ENCODE peak calls at places on chromosomes 3 and 15, in seven cellular contexts. I is colonic mucosa, M is GM23338, G is RWPE1, Q is stomach, H is AG10803, A is Calu3. T is an unnamed sample.

GRCh38 chr3:118495243-118495642 is 539.4 kb downstream of the IGSF11 start:
- DNase-seq in H (no peak), G (no peak), Q (no peak), I (no peak), A (no peak), M (peak), T (no peak)

GRCh38 chr15:97521390-97521789 is 439.1 kb upstream of the ARRDC4 start:
- DNase-seq in A (no peak), I (no peak), G (no peak), Q (no peak), M (peak), H (no peak), T (no peak)

GRCh38 chr3:114686624-114687023 is 392.8 kb downstream of the TIGIT start:
- DNase-seq in Q (no peak), G (no peak), I (no peak), H (peak), M (no peak), A (no peak), T (no peak)

GRCh38 chr3:14517601-14518431 is 22.3 kb downstream of the GRIP2 start:
- DNase-seq in H (no peak), G (no peak), M (no peak), Q (no peak), I (no peak), A (no peak), T (no peak)

GRCh38 chr3:45969152-45969551 is 25.9 kb downstream of the CXCR6 start:
- DNase-seq in G (no peak), A (no peak), I (no peak), H (no peak), M (no peak), Q (no peak), T (no peak)

GRCh38 chr15:40064231-40064894 is 25.4 kb upstream of the SRP14 start:
- DNase-seq in Q (no peak), I (no peak), G (no peak), H (peak), A (no peak), M (peak), T (no peak)

GRCh38 chr15:71635735-71636134 is 174.6 kb upstream of the NR2E3 start:
- DNase-seq in A (no peak), H (no peak), Q (no peak), I (no peak), G (no peak), M (no peak), T (no peak)

GRCh38 chr3:52350436-52350835 is 34.3 kb downstream of the DNAH1 start:
- DNase-seq in A (no peak), Q (no peak), I (no peak), G (no peak), M (no peak), H (no peak), T (no peak)

GRCh38 chr3:2883292-2883691 is 226.9 kb downstream of the IL5RA start:
- DNase-seq in M (no peak), I (no peak), Q (no peak), A (no peak), G (no peak), H (no peak), T (no peak)

GRCh38 chr3:99648496-99648895 is 10.1 kb downstream of the COL8A1 start:
- DNase-seq in I (no peak), M (no peak), G (no peak), H (no peak), A (no peak), Q (no peak), T (no peak)

GRCh38 chr15:41849204-41849603 is 10.6 kb downstream of the PLA2G4B start:
- DNase-seq in H (no peak), A (no peak), G (no peak), M (no peak), Q (no peak), I (no peak), T (no peak)

GRCh38 chr3:177473184-177473583 is 275.9 kb upstream of the TBL1XR1 start:
- DNase-seq in Q (no peak), A (no peak), M (no peak), I (no peak), G (no peak), H (no peak), T (no peak)

GRCh38 chr3:73107215-73107614 is 45.8 kb downstream of the EBLN2 start:
- DNase-seq in H (no peak), G (no peak), I (no peak), M (no peak), A (no peak), Q (no peak), T (no peak)

GRCh38 chr15:62392411-62392810 is 227.3 kb upstream of the C2CD4B start:
- DNase-seq in M (peak), Q (no peak), I (peak), A (peak), H (peak), G (no peak), T (peak)

GRCh38 chr15:62389887-62390792 is 225.1 kb upstream of the C2CD4B start:
- DNase-seq in Q (peak), H (peak), I (peak), A (peak), M (peak), G (peak), T (peak)

GRCh38 chr15:62393196-62393595 is 228.1 kb upstream of the C2CD4B start:
- DNase-seq in M (no peak), A (no peak), Q (no peak), G (no peak), H (no peak), I (no peak), T (no peak)

GRCh38 chr15:62390793-62391543 is 225.9 kb upstream of the C2CD4B start:
- DNase-seq in M (peak), I (peak), H (peak), A (peak), Q (peak), G (peak), T (peak)

DNA sequence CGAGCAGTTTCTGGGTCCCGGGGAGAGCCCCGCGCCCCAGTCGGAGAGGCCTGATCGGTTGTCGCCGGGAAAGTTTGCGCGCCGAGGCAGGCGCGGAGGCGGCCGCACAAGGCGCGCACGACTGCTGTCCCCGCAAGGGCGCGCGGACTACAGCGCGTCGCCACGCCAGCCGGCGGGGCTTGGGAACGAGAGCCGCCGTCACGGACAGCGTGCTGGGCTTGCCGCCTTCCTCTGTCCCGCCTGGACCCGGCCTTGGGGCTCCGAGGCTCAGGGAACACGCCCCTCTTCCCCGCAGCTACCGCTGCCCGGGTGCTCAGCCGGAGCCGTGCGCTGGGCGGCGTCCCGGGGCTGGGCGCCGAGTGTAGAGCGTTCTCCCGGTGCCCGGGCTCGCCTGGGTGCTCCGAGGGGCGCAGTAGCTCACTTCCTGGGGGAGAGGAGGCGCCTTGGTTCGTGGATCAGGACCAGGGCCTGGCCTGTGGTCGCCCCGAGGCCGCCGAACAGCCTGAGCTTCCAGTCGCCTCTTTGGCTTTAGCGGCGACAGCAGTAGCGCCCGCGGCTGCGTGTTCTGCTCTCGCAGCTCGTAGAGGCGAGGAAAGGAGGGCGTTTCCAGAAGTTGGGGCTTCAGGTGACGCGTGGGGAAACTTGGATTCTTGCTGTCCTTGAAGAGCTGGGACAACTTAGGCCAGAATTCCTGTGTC is 226.6 kb upstream of the C2CD4B start:
- DNase-seq in Q (peak), G (peak), I (peak), A (peak), M (peak), H (peak), T (peak)
- TF ChIP-seq CTCF in Q (peak), G (peak), I (peak), A (peak), M (no peak), H (peak), T (peak)

GRCh38 chr3:157279237-157279636 is 119.3 kb upstream of the CCNL1 start:
- DNase-seq in G (no peak), M (no peak), Q (no peak), A (no peak), H (no peak), I (no peak), T (no peak)
- TF ChIP-seq CTCF in G (no peak), M (no peak), Q (no peak), A (no peak), H (no peak), I (no peak), T (no peak)

GRCh38 chr3:1251282-1252060 is 158.6 kb downstream of the CNTN6 start:
- DNase-seq in Q (no peak), H (no peak), I (no peak), A (no peak), G (peak), M (peak), T (no peak)
- TF ChIP-seq CTCF in Q (no peak), H (peak), I (no peak), A (no peak), G (no peak), M (peak), T (no peak)

GRCh38 chr3:25566358-25566920 is 98.3 kb downstream of the TOP2B start:
- DNase-seq in H (no peak), A (no peak), Q (no peak), M (peak), G (no peak), I (no peak), T (no peak)
- TF ChIP-seq CTCF in H (no peak), A (peak), Q (no peak), M (peak), G (no peak), I (no peak), T (peak)

DNA sequence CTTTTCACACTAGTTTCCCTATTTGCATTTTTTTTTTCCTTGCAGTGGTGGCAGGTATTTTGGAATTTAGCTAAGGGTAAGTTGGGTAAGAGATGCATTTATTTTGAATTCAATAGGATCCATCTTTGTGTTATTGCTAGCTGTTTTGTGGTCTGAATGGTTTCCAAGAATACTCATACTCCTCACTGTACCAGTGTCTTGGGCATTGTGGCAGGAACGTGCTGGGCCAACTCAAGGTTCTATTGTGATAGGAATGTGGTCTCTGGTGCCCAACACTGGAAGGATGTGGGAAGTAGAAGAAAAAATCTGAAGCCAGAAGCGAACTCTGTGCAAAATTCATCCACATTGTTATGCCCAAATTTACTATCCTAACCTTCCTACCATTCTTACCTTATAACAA is 135.6 kb downstream of the RBMS3 start:
- DNase-seq in A (no peak), M (no peak), I (no peak), H (peak), Q (no peak), G (no peak), T (no peak)
- TF ChIP-seq CTCF in A (no peak), M (no peak), I (no peak), H (no peak), Q (no peak), G (no peak), T (no peak)

T was measured in HFFc6.